ENCODE peak calls at places on chromosomes 4 and X, in seven cellular contexts. One of them, this sample, is unnamed. For H3K9me3, the result is how much of the 10 kb centered on the place peaks cover.

GRCh38 chr4:150173854-150174398 is 95.7 kb downstream of the DCLK2 start:
- DNase-seq in testis: no peak
- DNase-seq in left ventricle myocardium inferior: no peak
- DNase-seq in body of pancreas: no peak
- DNase-seq in psoas muscle: no peak
- DNase-seq in CD8-positive, alpha-beta T cell: no peak
- DNase-seq in esophagus squamous epithelium: no peak
- DNase-seq in this sample: no peak

GRCh38 chrX:27675493-27675892 is 85.3 kb downstream of the DCAF8L2 start:
- DNase-seq in CD8-positive, alpha-beta T cell: no peak
- DNase-seq in psoas muscle: no peak
- DNase-seq in testis: no peak
- DNase-seq in body of pancreas: no peak
- DNase-seq in left ventricle myocardium inferior: no peak
- DNase-seq in esophagus squamous epithelium: no peak
- DNase-seq in this sample: no peak

GRCh38 chr4:186881521-186882220 is 158.0 kb upstream of the FAT1 start:
- DNase-seq in esophagus squamous epithelium: no peak
- DNase-seq in psoas muscle: no peak
- DNase-seq in testis: no peak
- DNase-seq in CD8-positive, alpha-beta T cell: no peak
- DNase-seq in left ventricle myocardium inferior: no peak
- DNase-seq in body of pancreas: no peak
- DNase-seq in this sample: no peak

GRCh38 chrX:108310511-108310910 is 127.7 kb downstream of the COL4A6 start:
- DNase-seq in body of pancreas: no peak
- DNase-seq in CD8-positive, alpha-beta T cell: no peak
- DNase-seq in left ventricle myocardium inferior: no peak
- DNase-seq in esophagus squamous epithelium: no peak
- DNase-seq in testis: no peak
- DNase-seq in psoas muscle: no peak
- DNase-seq in this sample: no peak

GRCh38 chrX:12771445-12772069 is 19.7 kb upstream of the PRPS2 start:
- DNase-seq in CD8-positive, alpha-beta T cell: peak
- DNase-seq in testis: peak
- DNase-seq in esophagus squamous epithelium: no peak
- DNase-seq in body of pancreas: peak
- DNase-seq in left ventricle myocardium inferior: peak
- DNase-seq in psoas muscle: peak
- DNase-seq in this sample: no peak

GRCh38 chrX:71095033-71095432 is 618 bp upstream of the FOXO4 start:
- DNase-seq in esophagus squamous epithelium: no peak
- DNase-seq in CD8-positive, alpha-beta T cell: no peak
- DNase-seq in body of pancreas: no peak
- DNase-seq in psoas muscle: no peak
- DNase-seq in testis: no peak
- DNase-seq in left ventricle myocardium inferior: no peak
- DNase-seq in this sample: no peak

GRCh38 chrX:68827848-68828562 is 816 bp upstream of the EFNB1 start:
- DNase-seq in body of pancreas: peak
- DNase-seq in esophagus squamous epithelium: peak
- DNase-seq in psoas muscle: peak
- DNase-seq in left ventricle myocardium inferior: peak
- DNase-seq in CD8-positive, alpha-beta T cell: peak
- DNase-seq in testis: peak
- DNase-seq in this sample: peak

GRCh38 chrX:12322031-12322430 is 183.8 kb downstream of the FRMPD4 start:
- DNase-seq in testis: no peak
- DNase-seq in esophagus squamous epithelium: no peak
- DNase-seq in left ventricle myocardium inferior: no peak
- DNase-seq in psoas muscle: no peak
- DNase-seq in body of pancreas: no peak
- DNase-seq in CD8-positive, alpha-beta T cell: no peak
- DNase-seq in this sample: no peak

GRCh38 chr4:108571027-108571569 is 49.3 kb upstream of the RPL34 start:
- DNase-seq in testis: no peak
- DNase-seq in psoas muscle: no peak
- DNase-seq in body of pancreas: no peak
- DNase-seq in CD8-positive, alpha-beta T cell: no peak
- DNase-seq in esophagus squamous epithelium: no peak
- DNase-seq in left ventricle myocardium inferior: no peak
- DNase-seq in this sample: no peak

GRCh38 chr4:95155759-95156451 is 392.9 kb downstream of the UNC5C start:
- DNase-seq in esophagus squamous epithelium: no peak
- DNase-seq in left ventricle myocardium inferior: no peak
- DNase-seq in CD8-positive, alpha-beta T cell: no peak
- DNase-seq in psoas muscle: no peak
- DNase-seq in body of pancreas: no peak
- DNase-seq in testis: no peak
- DNase-seq in this sample: no peak

GRCh38 chrX:10157545-10157944 is 770 bp downstream of the CLCN4 start:
- DNase-seq in testis: no peak
- DNase-seq in body of pancreas: no peak
- DNase-seq in esophagus squamous epithelium: no peak
- DNase-seq in psoas muscle: no peak
- DNase-seq in CD8-positive, alpha-beta T cell: no peak
- DNase-seq in left ventricle myocardium inferior: no peak
- DNase-seq in this sample: no peak

GRCh38 chrX:107775000-107775733 is 420 bp downstream of the TSC22D3 start:
- DNase-seq in psoas muscle: no peak
- DNase-seq in left ventricle myocardium inferior: no peak
- DNase-seq in CD8-positive, alpha-beta T cell: peak
- DNase-seq in esophagus squamous epithelium: no peak
- DNase-seq in testis: no peak
- DNase-seq in body of pancreas: peak
- DNase-seq in this sample: no peak

GRCh38 chrX:41603591-41603990 is 85.2 kb upstream of the GPR34 start:
- DNase-seq in esophagus squamous epithelium: no peak
- DNase-seq in left ventricle myocardium inferior: no peak
- DNase-seq in body of pancreas: no peak
- DNase-seq in psoas muscle: no peak
- DNase-seq in testis: no peak
- DNase-seq in CD8-positive, alpha-beta T cell: no peak
- DNase-seq in this sample: no peak

GRCh38 chr4:137674066-137674465 is 141.8 kb upstream of the PCDH18 start:
- DNase-seq in psoas muscle: no peak
- DNase-seq in CD8-positive, alpha-beta T cell: no peak
- DNase-seq in esophagus squamous epithelium: no peak
- DNase-seq in testis: no peak
- DNase-seq in body of pancreas: no peak
- DNase-seq in left ventricle myocardium inferior: no peak
- DNase-seq in this sample: no peak

GRCh38 chr4:182328505-182328904 is 85.3 kb downstream of the TENM3 start:
- DNase-seq in psoas muscle: no peak
- DNase-seq in left ventricle myocardium inferior: no peak
- DNase-seq in CD8-positive, alpha-beta T cell: no peak
- DNase-seq in body of pancreas: no peak
- DNase-seq in esophagus squamous epithelium: no peak
- DNase-seq in testis: no peak
- DNase-seq in this sample: no peak

GRCh38 chr4:118898684-118899138 is 10.1 kb downstream of the SYNPO2 start:
- DNase-seq in body of pancreas: no peak
- DNase-seq in CD8-positive, alpha-beta T cell: no peak
- DNase-seq in psoas muscle: peak
- DNase-seq in esophagus squamous epithelium: no peak
- DNase-seq in left ventricle myocardium inferior: peak
- DNase-seq in testis: peak
- DNase-seq in this sample: no peak

GRCh38 chrX:106168107-106168506 is at the start of gene PWWP3B:
- DNase-seq in psoas muscle: no peak
- DNase-seq in left ventricle myocardium inferior: peak
- DNase-seq in CD8-positive, alpha-beta T cell: no peak
- DNase-seq in body of pancreas: peak
- DNase-seq in testis: peak
- DNase-seq in esophagus squamous epithelium: no peak
- DNase-seq in this sample: no peak

GRCh38 chr4:168630445-168631187 is 133.8 kb downstream of the PALLD start:
- DNase-seq in esophagus squamous epithelium: no peak
- DNase-seq in psoas muscle: no peak
- DNase-seq in testis: no peak
- DNase-seq in left ventricle myocardium inferior: no peak
- DNase-seq in CD8-positive, alpha-beta T cell: no peak
- DNase-seq in body of pancreas: no peak
- DNase-seq in this sample: no peak

GRCh38 chrX:2176274-2176673 is 324.5 kb downstream of the DHRSX start:
- DNase-seq in body of pancreas: no peak
- DNase-seq in psoas muscle: no peak
- DNase-seq in esophagus squamous epithelium: no peak
- DNase-seq in CD8-positive, alpha-beta T cell: no peak
- DNase-seq in testis: no peak
- DNase-seq in left ventricle myocardium inferior: no peak
- DNase-seq in this sample: no peak

GRCh38 chr4:162977788-162978187 is 188.9 kb downstream of the NAF1 start:
- DNase-seq in CD8-positive, alpha-beta T cell: no peak
- DNase-seq in body of pancreas: no peak
- DNase-seq in left ventricle myocardium inferior: no peak
- DNase-seq in testis: no peak
- DNase-seq in esophagus squamous epithelium: no peak
- DNase-seq in psoas muscle: no peak
- DNase-seq in this sample: no peak

GRCh38 chr4:143248827-143249226 is 64.1 kb downstream of the USP38 start:
- DNase-seq in CD8-positive, alpha-beta T cell: no peak
- DNase-seq in left ventricle myocardium inferior: no peak
- DNase-seq in testis: peak
- DNase-seq in psoas muscle: no peak
- DNase-seq in esophagus squamous epithelium: no peak
- DNase-seq in body of pancreas: no peak
- DNase-seq in this sample: no peak

GRCh38 chr4:107265859-107266258 is 229.7 kb upstream of the DKK2 start:
- DNase-seq in psoas muscle: no peak
- DNase-seq in testis: no peak
- DNase-seq in body of pancreas: no peak
- DNase-seq in left ventricle myocardium inferior: no peak
- DNase-seq in CD8-positive, alpha-beta T cell: no peak
- DNase-seq in esophagus squamous epithelium: no peak
- DNase-seq in this sample: no peak

GRCh38 chr4:3409571-3410091 is 32.1 kb upstream of the HGFAC start:
- DNase-seq in CD8-positive, alpha-beta T cell: no peak
- DNase-seq in testis: no peak
- DNase-seq in esophagus squamous epithelium: no peak
- DNase-seq in body of pancreas: no peak
- DNase-seq in left ventricle myocardium inferior: no peak
- DNase-seq in psoas muscle: no peak
- DNase-seq in this sample: no peak

GRCh38 chr4:121668368-121669162 is 28.2 kb downstream of the ANXA5 start:
- DNase-seq in testis: no peak
- DNase-seq in left ventricle myocardium inferior: no peak
- DNase-seq in esophagus squamous epithelium: no peak
- DNase-seq in psoas muscle: no peak
- DNase-seq in body of pancreas: no peak
- DNase-seq in CD8-positive, alpha-beta T cell: no peak
- DNase-seq in this sample: no peak

GRCh38 chrX:130103605-130104004 is 6.7 kb downstream of the ELF4 start:
- DNase-seq in left ventricle myocardium inferior: no peak
- DNase-seq in CD8-positive, alpha-beta T cell: no peak
- DNase-seq in psoas muscle: no peak
- DNase-seq in body of pancreas: no peak
- DNase-seq in testis: no peak
- DNase-seq in esophagus squamous epithelium: no peak
- DNase-seq in this sample: no peak

DNA sequence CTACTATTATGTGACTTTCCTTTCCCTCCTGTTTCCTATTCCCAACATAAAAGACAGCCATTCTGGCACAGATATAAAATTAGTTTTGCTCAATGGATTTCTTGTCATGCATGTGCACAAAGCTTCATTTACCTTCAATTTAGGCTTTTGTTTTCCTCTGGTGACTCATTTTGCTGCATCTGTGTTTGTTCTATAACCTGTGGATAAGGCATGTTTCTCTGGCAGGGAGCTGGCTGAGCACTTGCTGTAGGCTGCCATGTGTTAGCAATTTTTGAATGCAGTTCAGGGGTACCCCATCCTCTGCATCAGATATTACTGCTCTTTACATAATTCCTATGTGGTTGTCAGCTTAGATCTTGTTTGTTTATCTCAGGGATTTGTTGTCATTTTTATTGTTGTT is 202.8 kb upstream of the GRID2 start:
- DNase-seq in body of pancreas: peak
- DNase-seq in CD8-positive, alpha-beta T cell: no peak
- DNase-seq in esophagus squamous epithelium: no peak
- DNase-seq in testis: no peak
- DNase-seq in left ventricle myocardium inferior: no peak
- DNase-seq in psoas muscle: no peak
- DNase-seq in this sample: no peak
- H3K4me3 ChIP-seq in body of pancreas: no peak
- H3K4me3 ChIP-seq in CD8-positive, alpha-beta T cell: no peak
- H3K4me3 ChIP-seq in esophagus squamous epithelium: no peak
- H3K4me3 ChIP-seq in testis: no peak
- H3K4me3 ChIP-seq in left ventricle myocardium inferior: no peak
- H3K4me3 ChIP-seq in psoas muscle: no peak
- H3K4me3 ChIP-seq in this sample: no peak

GRCh38 chr4:38004887-38005286 is 44.7 kb downstream of the PTTG2 start:
- DNase-seq in esophagus squamous epithelium: no peak
- DNase-seq in psoas muscle: no peak
- DNase-seq in body of pancreas: no peak
- DNase-seq in testis: peak
- DNase-seq in left ventricle myocardium inferior: no peak
- DNase-seq in CD8-positive, alpha-beta T cell: no peak
- DNase-seq in this sample: no peak
- H3K27ac ChIP-seq in esophagus squamous epithelium: no peak
- H3K27ac ChIP-seq in psoas muscle: no peak
- H3K27ac ChIP-seq in body of pancreas: no peak
- H3K27ac ChIP-seq in testis: no peak
- H3K27ac ChIP-seq in left ventricle myocardium inferior: peak
- H3K27ac ChIP-seq in CD8-positive, alpha-beta T cell: no peak
- H3K27ac ChIP-seq in this sample: no peak

DNA sequence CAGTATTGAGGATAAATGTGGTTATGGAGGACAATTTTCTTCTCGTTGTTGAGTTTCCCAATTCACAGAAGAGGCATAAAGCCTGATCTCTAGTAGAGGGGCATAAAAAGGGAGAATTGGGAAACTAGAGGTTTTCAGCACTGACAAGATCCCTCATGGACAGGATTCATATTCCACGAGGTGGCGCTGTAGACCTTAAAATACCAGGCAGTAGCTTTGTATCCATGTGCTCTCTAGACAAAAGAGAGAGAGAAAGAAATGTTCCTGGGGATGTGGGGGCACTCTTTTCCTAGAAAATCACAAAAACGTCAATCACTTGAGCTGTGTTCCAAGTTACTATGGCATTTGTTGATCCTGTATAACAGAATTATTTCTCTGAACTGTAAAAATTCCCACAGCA is 128.3 kb downstream of the MAGEE1 start:
- DNase-seq in testis: peak
- DNase-seq in esophagus squamous epithelium: no peak
- DNase-seq in psoas muscle: no peak
- DNase-seq in CD8-positive, alpha-beta T cell: no peak
- DNase-seq in left ventricle myocardium inferior: no peak
- DNase-seq in body of pancreas: no peak
- DNase-seq in this sample: no peak
- H3K9me3 ChIP-seq in testis: under half
- H3K9me3 ChIP-seq in esophagus squamous epithelium: under half
- H3K9me3 ChIP-seq in psoas muscle: under half
- H3K9me3 ChIP-seq in CD8-positive, alpha-beta T cell: under half
- H3K9me3 ChIP-seq in left ventricle myocardium inferior: under half
- H3K9me3 ChIP-seq in body of pancreas: under half
- H3K9me3 ChIP-seq in this sample: under half

DNA sequence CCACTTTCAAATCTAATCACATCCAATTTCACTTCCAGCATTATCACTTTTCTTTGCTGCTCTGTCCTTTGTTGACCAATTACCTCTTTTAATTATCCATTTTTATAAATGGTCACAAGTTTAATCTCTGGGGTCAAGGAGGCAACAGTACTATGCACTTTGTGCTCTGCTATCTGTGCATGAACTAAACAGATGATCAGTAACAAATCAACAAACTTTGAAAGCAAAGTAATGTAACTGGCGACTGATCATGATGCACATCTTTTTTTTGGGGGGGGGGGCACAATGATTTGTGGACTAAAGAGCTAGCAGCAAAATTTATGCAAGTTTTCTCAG is 1.5 kb upstream of the SEC31A start:
- DNase-seq in body of pancreas: no peak
- DNase-seq in CD8-positive, alpha-beta T cell: no peak
- DNase-seq in psoas muscle: no peak
- DNase-seq in esophagus squamous epithelium: no peak
- DNase-seq in testis: no peak
- DNase-seq in left ventricle myocardium inferior: no peak
- DNase-seq in this sample: no peak
- H3K4me3 ChIP-seq in body of pancreas: no peak
- H3K4me3 ChIP-seq in CD8-positive, alpha-beta T cell: no peak
- H3K4me3 ChIP-seq in psoas muscle: no peak
- H3K4me3 ChIP-seq in esophagus squamous epithelium: no peak
- H3K4me3 ChIP-seq in testis: no peak
- H3K4me3 ChIP-seq in left ventricle myocardium inferior: no peak
- H3K4me3 ChIP-seq in this sample: no peak